ENCODE peak calls at places on chromosomes 5 and 9, in six cellular contexts. D, R, I, M, U and C are unnamed samples.

GRCh38 chr5:156094001-156094400 is 233.0 kb upstream of the SGCD start:
- DNase-seq in U (no peak), D (no peak), M (peak), R (no peak), I (no peak), C (no peak)

GRCh38 chr9:673966-674526 is 167.5 kb upstream of the DMRT1 start:
- DNase-seq in D (no peak), M (no peak), I (no peak), R (no peak), U (no peak), C (no peak)

GRCh38 chr5:88954511-88954910 is 71.5 kb upstream of the MEF2C start:
- DNase-seq in M (no peak), R (no peak), D (no peak), U (no peak), I (no peak), C (no peak)

GRCh38 chr5:134151723-134152122 is 25.0 kb downstream of the SKP1 start:
- DNase-seq in I (no peak), R (no peak), D (no peak), M (no peak), U (no peak), C (no peak)

GRCh38 chr5:178261666-178262600 is 29.3 kb upstream of the PHYKPL start:
- DNase-seq in U (no peak), I (no peak), R (no peak), D (no peak), M (no peak), C (no peak)

GRCh38 chr5:108769352-108769751 is 21.7 kb downstream of the FER start:
- DNase-seq in U (no peak), M (no peak), D (no peak), I (no peak), R (no peak), C (no peak)

GRCh38 chr9:70601000-70601929 is 186.8 kb upstream of the KLF9 start:
- DNase-seq in D (no peak), I (peak), R (no peak), M (peak), U (peak), C (peak)

GRCh38 chr9:110994771-110995241 is 43.5 kb downstream of the LPAR1 start:
- DNase-seq in M (no peak), R (no peak), I (no peak), D (no peak), U (no peak), C (no peak)

GRCh38 chr9:2319421-2319820 is 302.2 kb upstream of the VLDLR start:
- DNase-seq in D (no peak), R (no peak), I (no peak), U (no peak), M (no peak), C (no peak)

GRCh38 chr9:120395374-120395773 is 184.6 kb downstream of the CDK5RAP2 start:
- DNase-seq in D (no peak), R (no peak), M (no peak), U (no peak), I (no peak), C (no peak)

GRCh38 chr5:102796014-102796413 is 40.9 kb downstream of the PAM start:
- DNase-seq in D (no peak), U (no peak), R (no peak), I (no peak), M (no peak), C (no peak)

GRCh38 chr9:129459550-129460322 is 161.2 kb downstream of the C9orf50 start:
- DNase-seq in D (peak), R (no peak), U (no peak), M (no peak), I (no peak), C (no peak)

GRCh38 chr5:199821-200645 is 8.7 kb downstream of the LRRC14B start:
- DNase-seq in R (no peak), U (no peak), I (no peak), D (no peak), M (no peak), C (no peak)

GRCh38 chr9:121213136-121213806 is 11.6 kb upstream of the RAB14 start:
- DNase-seq in U (peak), I (peak), R (peak), M (peak), D (peak), C (peak)

GRCh38 chr5:21219255-21219654 is 1231.3 kb upstream of the CDH18 start:
- DNase-seq in I (no peak), U (no peak), R (no peak), D (no peak), M (no peak), C (no peak)

GRCh38 chr5:82295144-82295543 is 17.0 kb upstream of the RPS23 start:
- DNase-seq in D (no peak), I (no peak), U (no peak), M (no peak), R (no peak), C (no peak)

GRCh38 chr5:132479812-132480441 is 10.6 kb downstream of the IRF1 start:
- DNase-seq in M (no peak), R (no peak), I (no peak), D (no peak), U (no peak), C (no peak)

GRCh38 chr9:7659766-7660165 is 139.8 kb downstream of the DMAC1 start:
- DNase-seq in R (no peak), I (no peak), M (no peak), U (no peak), D (no peak), C (no peak)